ENCODE peak calls at places on chromosomes 4 and X, in four cellular contexts. J is kidney, F is naive B cell, P is NCI-H1694 treated with DMSO at 0.1 percent for 48 hours. S is an unnamed sample.

GRCh38 chr4:24476209-24476781 is 108.1 kb downstream of the DHX15 start:
- DNase-seq in P (no peak), J (no peak), F (no peak), S (peak)

GRCh38 chrX:6640727-6641126 is 105.8 kb upstream of the VCX3A start:
- DNase-seq in F (no peak), P (no peak), J (no peak), S (no peak)

GRCh38 chr4:152087335-152087734 is 326.5 kb upstream of the GATB start:
- DNase-seq in J (no peak), F (no peak), P (no peak), S (no peak)

GRCh38 chr4:94500696-94501095 is 49.0 kb downstream of the PDLIM5 start:
- DNase-seq in P (no peak), F (no peak), J (no peak), S (no peak)

GRCh38 chrX:47623540-47624027 is 3.9 kb upstream of the SYN1 start:
- DNase-seq in J (peak), P (peak), F (peak), S (peak)

GRCh38 chr4:142917678-142918077 is 71.6 kb upstream of the INPP4B start:
- DNase-seq in J (no peak), P (no peak), F (no peak), S (no peak)

GRCh38 chr4:33272722-33273121 is 2552.6 kb downstream of the PCDH7 start:
- DNase-seq in F (no peak), J (no peak), P (no peak), S (no peak)

GRCh38 chr4:147943159-147943638 is 211.3 kb downstream of the ARHGAP10 start:
- DNase-seq in F (peak), P (no peak), J (no peak), S (no peak)

GRCh38 chr4:2432991-2433530 is 14.3 kb downstream of the CFAP99 start:
- DNase-seq in F (no peak), P (no peak), J (peak), S (peak)

GRCh38 chr4:21879187-21879586 is 69.4 kb downstream of the KCNIP4 start:
- DNase-seq in J (no peak), F (no peak), P (no peak), S (no peak)

GRCh38 chr4:16869594-16870245 is 28.7 kb downstream of the LDB2 start:
- DNase-seq in J (no peak), F (no peak), P (no peak), S (no peak)

GRCh38 chr4:71187399-71188196 is 151.2 kb upstream of the SLC4A4 start:
- DNase-seq in P (no peak), F (peak), J (peak), S (peak)

GRCh38 chr4:184534511-184535391 is 60.4 kb upstream of the IRF2 start:
- DNase-seq in J (no peak), P (no peak), F (peak), S (no peak)

GRCh38 chr4:96833831-96834230 is 993.9 kb downstream of the PDHA2 start:
- DNase-seq in F (no peak), P (no peak), J (no peak), S (no peak)

GRCh38 chrX:132404266-132404665 is 84.6 kb downstream of the MBNL3 start:
- DNase-seq in F (no peak), J (no peak), P (no peak), S (no peak)

GRCh38 chr4:109588176-109588575 is 28.1 kb downstream of the MCUB start:
- DNase-seq in P (no peak), J (no peak), F (no peak), S (no peak)

GRCh38 chr4:40333921-40334352 is 1.2 kb upstream of the CHRNA9 start:
- DNase-seq in F (no peak), P (no peak), J (no peak), S (no peak)

GRCh38 chr4:86641516-86642090 is 47.5 kb downstream of the PTPN13 start:
- DNase-seq in P (no peak), J (no peak), F (no peak), S (no peak)

GRCh38 chrX:19739683-19740082 is 147.7 kb downstream of the SH3KBP1 start:
- DNase-seq in P (peak), J (no peak), F (peak), S (peak)

GRCh38 chrX:63424063-63424462 is 72.9 kb upstream of the SPIN4 start:
- DNase-seq in J (no peak), P (no peak), F (no peak), S (no peak)

GRCh38 chr4:75722417-75722816 is 2.0 kb upstream of the USO1 start:
- DNase-seq in F (no peak), P (no peak), J (no peak), S (no peak)

GRCh38 chr4:6475492-6476020 is 3.1 kb upstream of the PPP2R2C start:
- DNase-seq in J (no peak), F (no peak), P (no peak), S (no peak)

GRCh38 chr4:185099024-185099682 is 43.9 kb upstream of the SLC25A4 start:
- DNase-seq in J (no peak), F (no peak), P (no peak), S (no peak)

GRCh38 chr4:67568820-67569219 is 10.3 kb downstream of the STAP1 start:
- DNase-seq in F (no peak), J (no peak), P (no peak), S (no peak)

GRCh38 chr4:150976478-150977118 is 38.5 kb downstream of the LRBA start:
- DNase-seq in F (no peak), P (no peak), J (no peak), S (peak)

S was measured in cerebellar cortex.